ENCODE peak calls at places on chromosomes 3 and 15, in six cellular contexts. One of them, this sample, is unnamed.

GRCh38 chr3:116966649-116967048 is 257.1 kb downstream of the TUSC7 start:
- DNase-seq in heart right ventricle: no peak
- DNase-seq in breast epithelium: no peak
- DNase-seq in right cardiac atrium: no peak
- DNase-seq in RWPE1: no peak
- DNase-seq in coronary artery: no peak
- DNase-seq in this sample: no peak

GRCh38 chr15:62020576-62021160 is 39.6 kb downstream of the VPS13C start:
- DNase-seq in heart right ventricle: no peak
- DNase-seq in coronary artery: no peak
- DNase-seq in RWPE1: peak
- DNase-seq in breast epithelium: no peak
- DNase-seq in right cardiac atrium: no peak
- DNase-seq in this sample: no peak

GRCh38 chr15:78179906-78180305 is 30.7 kb downstream of the IDH3A start:
- DNase-seq in RWPE1: no peak
- DNase-seq in right cardiac atrium: no peak
- DNase-seq in heart right ventricle: no peak
- DNase-seq in breast epithelium: no peak
- DNase-seq in coronary artery: no peak
- DNase-seq in this sample: no peak

GRCh38 chr15:33098082-33099058 is 96.1 kb downstream of the FMN1 start:
- DNase-seq in RWPE1: peak
- DNase-seq in heart right ventricle: no peak
- DNase-seq in right cardiac atrium: no peak
- DNase-seq in coronary artery: no peak
- DNase-seq in breast epithelium: no peak
- DNase-seq in this sample: no peak

GRCh38 chr15:69090197-69090948 is 70.1 kb upstream of the GLCE start:
- DNase-seq in heart right ventricle: no peak
- DNase-seq in coronary artery: no peak
- DNase-seq in breast epithelium: no peak
- DNase-seq in RWPE1: peak
- DNase-seq in right cardiac atrium: no peak
- DNase-seq in this sample: no peak

GRCh38 chr15:82680200-82681102 is 29.2 kb downstream of the AP3B2 start:
- DNase-seq in heart right ventricle: no peak
- DNase-seq in right cardiac atrium: peak
- DNase-seq in coronary artery: peak
- DNase-seq in RWPE1: peak
- DNase-seq in breast epithelium: peak
- DNase-seq in this sample: no peak

GRCh38 chr3:100002599-100003350 is 111.5 kb downstream of the FILIP1L start:
- DNase-seq in RWPE1: peak
- DNase-seq in right cardiac atrium: no peak
- DNase-seq in coronary artery: no peak
- DNase-seq in heart right ventricle: no peak
- DNase-seq in breast epithelium: no peak
- DNase-seq in this sample: no peak

GRCh38 chr3:123663977-123664376 is 79.1 kb upstream of the HACD2 start:
- DNase-seq in coronary artery: no peak
- DNase-seq in RWPE1: no peak
- DNase-seq in breast epithelium: no peak
- DNase-seq in right cardiac atrium: no peak
- DNase-seq in heart right ventricle: no peak
- DNase-seq in this sample: no peak

GRCh38 chr3:150149651-150150051 is 179.0 kb upstream of the PFN2 start:
- DNase-seq in right cardiac atrium: peak
- DNase-seq in heart right ventricle: peak
- DNase-seq in coronary artery: no peak
- DNase-seq in RWPE1: no peak
- DNase-seq in breast epithelium: no peak
- DNase-seq in this sample: no peak

GRCh38 chr3:148229107-148229506 is 468.6 kb upstream of the AGTR1 start:
- DNase-seq in right cardiac atrium: no peak
- DNase-seq in heart right ventricle: no peak
- DNase-seq in breast epithelium: no peak
- DNase-seq in RWPE1: no peak
- DNase-seq in coronary artery: no peak
- DNase-seq in this sample: no peak

GRCh38 chr3:81676706-81677456 is 84.6 kb downstream of the GBE1 start:
- DNase-seq in right cardiac atrium: no peak
- DNase-seq in breast epithelium: no peak
- DNase-seq in RWPE1: no peak
- DNase-seq in coronary artery: no peak
- DNase-seq in heart right ventricle: no peak
- DNase-seq in this sample: no peak

GRCh38 chr15:74907277-74907870 is 723 bp upstream of the FAM219B start:
- DNase-seq in breast epithelium: no peak
- DNase-seq in coronary artery: no peak
- DNase-seq in right cardiac atrium: no peak
- DNase-seq in heart right ventricle: peak
- DNase-seq in RWPE1: no peak
- DNase-seq in this sample: no peak

GRCh38 chr15:74917676-74918075 is 11.0 kb upstream of the FAM219B start:
- DNase-seq in breast epithelium: no peak
- DNase-seq in coronary artery: no peak
- DNase-seq in RWPE1: no peak
- DNase-seq in heart right ventricle: no peak
- DNase-seq in right cardiac atrium: no peak
- DNase-seq in this sample: no peak

GRCh38 chr15:74908635-74909034 is 2.0 kb upstream of the FAM219B start:
- DNase-seq in right cardiac atrium: no peak
- DNase-seq in breast epithelium: no peak
- DNase-seq in coronary artery: no peak
- DNase-seq in RWPE1: no peak
- DNase-seq in heart right ventricle: no peak
- DNase-seq in this sample: no peak

DNA sequence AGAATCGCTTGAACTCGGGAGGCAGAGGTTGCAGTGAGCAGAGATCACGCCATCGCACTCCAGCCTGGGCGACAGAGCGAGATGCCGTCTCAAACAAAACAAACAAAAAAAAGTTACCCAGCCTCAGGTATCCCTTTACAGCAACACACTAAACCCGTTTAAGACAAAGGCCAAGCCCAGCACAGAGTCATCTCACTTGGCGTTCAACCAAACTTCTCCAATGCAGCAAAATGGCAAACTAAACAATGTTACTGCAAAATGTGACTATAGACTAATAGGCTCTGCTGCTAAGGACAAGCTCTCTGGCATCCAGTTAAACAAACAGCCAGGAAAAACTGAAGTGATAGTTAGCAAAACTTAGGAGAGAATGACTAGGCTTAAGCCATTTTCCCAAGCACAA is 6.4 kb upstream of the FAM219B start:
- DNase-seq in heart right ventricle: no peak
- DNase-seq in RWPE1: no peak
- DNase-seq in breast epithelium: no peak
- DNase-seq in coronary artery: no peak
- DNase-seq in right cardiac atrium: no peak
- DNase-seq in this sample: no peak
- H3K27ac ChIP-seq in heart right ventricle: no peak
- H3K27ac ChIP-seq in RWPE1: peak
- H3K27ac ChIP-seq in breast epithelium: no peak
- H3K27ac ChIP-seq in coronary artery: no peak
- H3K27ac ChIP-seq in right cardiac atrium: no peak
- H3K27ac ChIP-seq in this sample: no peak

GRCh38 chr15:89389841-89390603 is 55.4 kb upstream of the POLG start:
- DNase-seq in right cardiac atrium: no peak
- DNase-seq in breast epithelium: no peak
- DNase-seq in coronary artery: no peak
- DNase-seq in heart right ventricle: no peak
- DNase-seq in RWPE1: no peak
- DNase-seq in this sample: no peak
- H3K27ac ChIP-seq in right cardiac atrium: no peak
- H3K27ac ChIP-seq in breast epithelium: no peak
- H3K27ac ChIP-seq in coronary artery: no peak
- H3K27ac ChIP-seq in heart right ventricle: no peak
- H3K27ac ChIP-seq in RWPE1: no peak
- H3K27ac ChIP-seq in this sample: peak

DNA sequence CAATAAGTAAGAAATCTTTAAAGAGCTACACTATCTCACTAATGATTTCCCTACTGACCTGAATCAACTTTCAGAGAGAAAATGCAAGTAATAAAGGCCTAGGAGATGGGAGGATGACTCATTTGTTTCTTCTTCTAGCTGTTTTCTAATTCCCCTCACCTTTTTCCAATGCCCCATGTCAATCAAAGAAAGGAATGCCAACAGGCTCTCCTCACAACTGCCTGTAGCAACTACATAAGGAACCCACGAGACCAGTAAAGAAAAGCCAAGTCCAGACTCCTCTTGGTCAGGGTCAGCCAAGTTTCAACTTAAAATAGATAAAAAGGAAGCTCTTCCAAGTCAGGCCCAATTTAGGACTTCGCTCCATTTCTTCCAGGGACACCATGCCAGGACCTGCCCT is 201.9 kb downstream of the TNIK start:
- DNase-seq in coronary artery: no peak
- DNase-seq in breast epithelium: no peak
- DNase-seq in right cardiac atrium: no peak
- DNase-seq in heart right ventricle: no peak
- DNase-seq in RWPE1: peak
- DNase-seq in this sample: no peak
- H3K27ac ChIP-seq in coronary artery: no peak
- H3K27ac ChIP-seq in breast epithelium: peak
- H3K27ac ChIP-seq in right cardiac atrium: peak
- H3K27ac ChIP-seq in heart right ventricle: no peak
- H3K27ac ChIP-seq in RWPE1: no peak
- H3K27ac ChIP-seq in this sample: no peak

GRCh38 chr3:32817195-32817560 is 619 bp upstream of the TRIM71 start:
- DNase-seq in coronary artery: no peak
- DNase-seq in RWPE1: no peak
- DNase-seq in right cardiac atrium: no peak
- DNase-seq in breast epithelium: no peak
- DNase-seq in heart right ventricle: no peak
- DNase-seq in this sample: no peak
- H3K27ac ChIP-seq in coronary artery: no peak
- H3K27ac ChIP-seq in RWPE1: no peak
- H3K27ac ChIP-seq in right cardiac atrium: no peak
- H3K27ac ChIP-seq in breast epithelium: no peak
- H3K27ac ChIP-seq in heart right ventricle: no peak
- H3K27ac ChIP-seq in this sample: no peak

DNA sequence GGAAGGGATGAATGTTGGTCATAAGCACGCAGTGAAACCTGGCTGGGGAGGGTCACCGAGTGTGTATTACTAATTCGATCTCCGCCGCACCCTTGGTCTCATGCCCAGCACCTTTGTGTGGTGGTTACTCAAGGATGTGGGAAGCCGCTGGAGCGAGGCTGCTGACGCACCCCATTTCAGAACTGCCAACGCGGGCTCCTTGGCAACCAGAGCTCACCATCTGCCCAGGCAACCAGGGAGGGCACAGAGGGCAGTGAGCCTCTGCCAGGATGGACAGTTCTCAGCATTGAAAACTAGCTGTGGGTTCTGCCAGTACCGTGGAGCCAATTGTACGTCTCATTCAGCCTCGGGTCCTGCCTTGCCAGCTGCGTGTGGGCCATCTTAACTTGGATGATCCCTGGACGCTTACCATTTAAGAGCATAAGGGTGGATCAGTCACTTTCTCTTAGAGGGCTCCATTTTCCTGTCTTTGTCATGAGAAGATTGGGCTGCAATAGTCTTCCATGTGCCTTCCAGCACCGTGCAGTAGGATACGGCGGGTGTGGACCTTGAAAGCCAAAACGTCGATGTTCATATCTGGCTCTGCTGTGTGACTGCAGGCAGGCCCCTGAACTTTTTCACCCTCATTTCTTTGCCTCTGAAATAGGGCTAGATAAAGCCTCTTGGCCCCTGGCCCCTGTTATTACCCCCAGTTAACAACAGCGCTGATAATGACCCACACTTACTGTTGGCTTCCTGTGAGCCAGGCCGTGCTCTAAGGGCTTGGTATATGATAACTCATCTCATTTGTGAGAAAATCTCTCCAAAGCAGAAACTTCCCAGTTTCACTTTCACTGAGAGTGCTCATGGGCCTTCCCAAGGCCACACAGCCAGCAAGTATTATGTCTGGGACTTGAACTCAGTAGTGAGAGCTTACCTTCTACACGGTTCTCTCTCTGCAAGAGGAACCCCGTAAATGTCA is 238.8 kb downstream of the OPA1 start:
- DNase-seq in RWPE1: peak
- DNase-seq in coronary artery: no peak
- DNase-seq in breast epithelium: no peak
- DNase-seq in right cardiac atrium: no peak
- DNase-seq in heart right ventricle: no peak
- DNase-seq in this sample: no peak
- H3K27ac ChIP-seq in RWPE1: peak
- H3K27ac ChIP-seq in coronary artery: no peak
- H3K27ac ChIP-seq in breast epithelium: peak
- H3K27ac ChIP-seq in right cardiac atrium: no peak
- H3K27ac ChIP-seq in heart right ventricle: no peak
- H3K27ac ChIP-seq in this sample: no peak

DNA sequence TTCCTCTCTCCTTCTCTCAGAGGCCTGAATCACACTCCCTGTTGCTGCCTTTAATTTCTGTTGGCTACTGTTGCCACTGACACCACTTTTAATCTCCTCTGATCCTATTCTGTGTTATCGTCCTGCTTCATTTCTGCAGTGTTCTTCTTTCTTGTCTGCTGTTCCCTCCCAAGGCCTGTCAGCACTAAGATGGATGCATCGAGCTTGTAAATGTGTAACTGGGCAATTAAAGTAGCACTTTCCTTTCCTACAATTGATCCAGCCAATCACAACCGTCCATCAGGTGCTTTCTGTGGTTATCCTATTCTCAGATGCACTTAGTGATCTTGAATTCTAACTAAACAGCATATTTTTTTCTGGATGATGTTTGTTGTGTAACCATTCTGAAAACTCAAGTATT is 71.4 kb upstream of the VEPH1 start:
- DNase-seq in right cardiac atrium: no peak
- DNase-seq in breast epithelium: no peak
- DNase-seq in heart right ventricle: no peak
- DNase-seq in coronary artery: no peak
- DNase-seq in RWPE1: no peak
- DNase-seq in this sample: no peak
- H3K27ac ChIP-seq in right cardiac atrium: no peak
- H3K27ac ChIP-seq in breast epithelium: no peak
- H3K27ac ChIP-seq in heart right ventricle: no peak
- H3K27ac ChIP-seq in coronary artery: no peak
- H3K27ac ChIP-seq in RWPE1: no peak
- H3K27ac ChIP-seq in this sample: no peak

DNA sequence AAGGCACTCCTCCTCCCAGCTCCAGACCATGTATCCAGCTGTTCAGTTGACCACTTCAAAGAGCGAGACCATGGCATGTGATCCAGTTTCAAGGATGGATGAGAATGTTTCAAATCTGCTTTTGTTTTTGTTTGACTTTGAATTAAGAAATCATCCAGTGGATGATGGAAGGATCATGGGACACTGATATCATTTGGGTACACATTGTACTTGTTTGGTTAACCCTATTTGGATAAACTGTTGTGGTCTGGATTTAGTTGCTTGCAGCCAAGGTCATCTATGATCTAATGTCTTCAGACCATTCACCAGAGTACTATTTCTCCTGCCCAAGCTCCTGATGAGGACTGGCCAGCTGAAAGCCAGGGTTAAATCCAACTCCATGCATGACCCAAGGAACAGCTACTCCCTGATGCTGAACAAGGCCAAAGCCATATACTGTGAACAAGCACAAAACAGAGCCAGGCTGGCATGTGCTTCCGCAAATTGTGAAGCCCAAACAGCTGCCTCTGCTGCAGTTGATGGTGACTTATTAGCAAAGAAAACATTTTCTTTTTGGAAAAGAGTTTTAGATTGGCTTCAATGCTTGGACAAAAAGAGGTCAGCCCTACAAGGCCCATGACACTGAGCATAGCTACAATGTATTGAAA is 5.2 kb upstream of the ADAMTS17 start:
- DNase-seq in right cardiac atrium: no peak
- DNase-seq in breast epithelium: no peak
- DNase-seq in heart right ventricle: no peak
- DNase-seq in coronary artery: no peak
- DNase-seq in RWPE1: no peak
- DNase-seq in this sample: no peak
- H3K27ac ChIP-seq in right cardiac atrium: no peak
- H3K27ac ChIP-seq in breast epithelium: no peak
- H3K27ac ChIP-seq in heart right ventricle: no peak
- H3K27ac ChIP-seq in coronary artery: no peak
- H3K27ac ChIP-seq in RWPE1: no peak
- H3K27ac ChIP-seq in this sample: no peak